ENCODE peak calls at places on chromosomes 3 and 15, in nine cellular contexts. N is tibial nerve, G is lower lobe of right lung, Z is cardiac muscle cell, V is IMR-90, M is lung, S is hepatocyte, K is HCT116, C is kidney. E is an unnamed sample.

GRCh38 chr3:908839-909238 is 184.0 kb upstream of the CNTN6 start:
- DNase-seq in N (no peak), G (no peak), Z (peak), V (no peak), M (no peak), S (peak), K (no peak), C (no peak), E (peak)

GRCh38 chr15:43287254-43287653 is 20.5 kb upstream of the TGM5 start:
- DNase-seq in N (no peak), G (no peak), Z (no peak), V (no peak), M (no peak), S (no peak), K (no peak), C (peak), E (no peak)

GRCh38 chr15:69751147-69751546 is 298.5 kb downstream of the RPLP1 start:
- DNase-seq in N (no peak), G (no peak), Z (no peak), V (no peak), M (no peak), S (no peak), K (no peak), C (no peak), E (no peak)

GRCh38 chr3:194272221-194272620 is 78.9 kb downstream of the CPN2 start:
- DNase-seq in N (no peak), G (peak), Z (no peak), V (no peak), M (no peak), S (no peak), K (no peak), C (no peak), E (no peak)

GRCh38 chr3:184234224-184234623 is 4.8 kb downstream of the VWA5B2 start:
- DNase-seq in N (no peak), G (peak), Z (no peak), V (peak), M (peak), S (peak), K (peak), C (peak), E (peak)

GRCh38 chr3:192033246-192033645 is 572.3 kb downstream of the PYDC2 start:
- DNase-seq in N (no peak), G (no peak), Z (no peak), V (no peak), M (no peak), S (no peak), K (no peak), C (no peak), E (no peak)

GRCh38 chr15:36832792-36833191 is 253.4 kb downstream of the CDIN1 start:
- DNase-seq in N (no peak), G (no peak), Z (no peak), V (peak), M (no peak), S (no peak), K (no peak), C (no peak), E (no peak)

GRCh38 chr3:168984872-168985271 is 678.6 kb downstream of the MECOM start:
- DNase-seq in N (no peak), G (no peak), Z (no peak), V (no peak), M (no peak), S (no peak), K (no peak), C (no peak), E (no peak)

GRCh38 chr15:101091080-101092017 is 160.5 kb downstream of the CHSY1 start:
- DNase-seq in N (peak), G (no peak), Z (no peak), V (peak), M (peak), S (no peak), K (no peak), C (no peak), E (no peak)

GRCh38 chr3:190811775-190812480 is 50.6 kb downstream of the GMNC start:
- DNase-seq in N (no peak), G (no peak), Z (peak), V (peak), M (no peak), S (peak), K (peak), C (no peak), E (peak)

GRCh38 chr3:191236635-191237034 is 37.6 kb downstream of the OSTN start:
- DNase-seq in N (no peak), G (no peak), Z (no peak), V (peak), M (no peak), S (no peak), K (no peak), C (no peak), E (no peak)

GRCh38 chr15:93017521-93017920 is 71.5 kb downstream of the RGMA start:
- DNase-seq in N (no peak), G (no peak), Z (no peak), V (no peak), M (no peak), S (no peak), K (no peak), C (no peak), E (no peak)

GRCh38 chr3:81173514-81173913 is 587.9 kb downstream of the GBE1 start:
- DNase-seq in N (no peak), G (no peak), Z (peak), V (no peak), M (no peak), S (peak), K (no peak), C (no peak), E (no peak)

GRCh38 chr3:164174049-164174448 is 904.2 kb downstream of the SI start:
- DNase-seq in N (no peak), G (no peak), Z (no peak), V (no peak), M (no peak), S (no peak), K (no peak), C (no peak), E (no peak)

GRCh38 chr15:92277776-92278175 is 115.9 kb upstream of the ST8SIA2 start:
- DNase-seq in N (no peak), G (peak), Z (peak), V (no peak), M (peak), S (peak), K (peak), C (no peak), E (peak)

GRCh38 chr15:22979069-22979698 is 984 bp downstream of the CYFIP1 start:
- DNase-seq in N (no peak), G (peak), Z (peak), V (peak), M (peak), S (peak), K (no peak), C (peak), E (peak)

GRCh38 chr15:22980189-22981136 is at the start of gene CYFIP1:
- DNase-seq in N (peak), G (peak), Z (peak), V (peak), M (peak), S (peak), K (peak), C (peak), E (peak)

GRCh38 chr15:22978691-22979068 is 1.5 kb downstream of the CYFIP1 start:
- DNase-seq in N (no peak), G (no peak), Z (no peak), V (no peak), M (no peak), S (no peak), K (no peak), C (no peak), E (no peak)

GRCh38 chr15:22979699-22980188 is 424 bp downstream of the CYFIP1 start:
- DNase-seq in N (no peak), G (no peak), Z (peak), V (peak), M (no peak), S (peak), K (no peak), C (peak), E (no peak)

GRCh38 chr15:22981336-22981840 is 1.2 kb upstream of the CYFIP1 start:
- DNase-seq in N (no peak), G (no peak), Z (no peak), V (no peak), M (no peak), S (no peak), K (no peak), C (no peak), E (no peak)
- H3K27ac ChIP-seq in N (no peak), G (no peak), Z (no peak), V (no peak), M (no peak), S (peak), K (peak), C (no peak), E (no peak)

GRCh38 chr3:133457465-133458067 is 57.7 kb downstream of the BFSP2 start:
- DNase-seq in N (no peak), G (no peak), Z (no peak), V (no peak), M (no peak), S (no peak), K (peak), C (no peak), E (no peak)
- H3K4me3 ChIP-seq in N (no peak), G (no peak), Z (no peak), V (no peak), M (no peak), S (no peak), K (no peak), C (no peak), E (no peak)

GRCh38 chr15:30043211-30043655 is 39.5 kb upstream of the GOLGA8J start:
- DNase-seq in N (no peak), G (no peak), Z (no peak), V (peak), M (no peak), S (no peak), K (no peak), C (no peak), E (no peak)
- TF ChIP-seq CTCF in N (peak), G (peak), Z (peak), V (peak), M (peak), S (peak), K (peak), C (peak), E (no peak)

DNA sequence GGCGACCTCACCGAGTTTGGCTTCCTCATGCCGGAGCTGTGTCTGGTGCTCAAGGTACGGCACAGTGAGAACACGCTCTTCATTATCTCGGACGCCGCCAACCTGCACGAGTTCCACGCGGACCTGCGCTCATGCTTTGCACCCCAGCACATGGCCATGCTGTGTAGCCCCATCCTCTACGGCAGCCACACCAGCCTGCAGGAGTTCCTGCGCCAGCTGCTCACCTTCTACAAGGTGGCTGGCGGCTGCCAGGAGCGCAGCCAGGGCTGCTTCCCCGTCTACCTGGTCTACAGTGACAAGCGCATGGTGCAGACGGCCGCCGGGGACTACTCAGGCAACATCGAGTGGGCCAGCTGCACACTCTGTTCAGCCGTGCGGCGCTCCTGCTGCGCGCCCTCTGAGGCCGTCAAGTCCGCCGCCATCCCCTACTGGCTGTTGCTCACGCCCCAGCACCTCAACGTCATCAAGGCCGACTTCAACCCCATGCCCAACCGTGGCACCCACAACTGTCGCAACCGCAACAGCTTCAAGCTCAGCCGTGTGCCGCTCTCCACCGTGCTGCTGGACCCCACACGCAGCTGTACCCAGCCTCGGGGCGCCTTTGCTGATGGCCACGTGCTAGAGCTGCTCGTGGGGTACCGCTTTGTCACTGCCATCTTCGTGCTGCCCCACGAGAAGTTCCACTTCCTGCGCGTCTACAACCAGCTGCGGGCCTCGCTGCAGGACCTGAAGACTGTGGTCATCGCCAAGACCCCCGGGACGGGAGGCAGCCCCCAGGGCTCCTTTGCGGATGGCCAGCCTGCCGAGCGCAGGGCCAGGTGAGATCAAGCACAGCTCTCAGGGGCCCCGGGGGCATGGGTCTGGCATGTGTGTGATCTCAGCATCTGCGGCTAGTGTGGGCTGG is 7.1 kb upstream of the STAB1 start:
- DNase-seq in N (no peak), G (no peak), Z (no peak), V (no peak), M (no peak), S (no peak), K (no peak), C (no peak), E (no peak)
- H3K27ac ChIP-seq in N (no peak), G (no peak), Z (no peak), V (no peak), M (no peak), S (no peak), K (no peak), C (no peak), E (no peak)

DNA sequence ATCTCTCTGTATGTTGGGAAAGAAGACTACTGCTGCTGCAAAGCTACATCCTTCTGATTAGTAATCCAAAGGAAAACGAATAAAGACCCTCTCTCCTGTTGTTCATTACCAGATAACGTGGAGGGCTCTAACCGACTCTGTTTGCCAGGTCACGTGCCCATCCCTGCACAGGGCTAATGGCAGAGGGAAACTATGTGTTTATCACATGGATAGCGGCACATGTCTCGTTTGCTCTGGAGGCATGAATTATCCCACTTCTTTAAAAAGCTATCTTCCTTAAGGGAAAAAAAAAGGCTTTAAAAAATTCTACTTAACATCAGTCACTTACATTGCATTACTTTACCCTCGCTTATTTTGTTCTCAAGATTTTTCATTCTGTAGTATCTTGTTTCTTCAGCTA is 32.9 kb upstream of the APEH start:
- DNase-seq in N (no peak), G (no peak), Z (no peak), V (no peak), M (no peak), S (no peak), K (no peak), C (no peak), E (no peak)
- H3K4me3 ChIP-seq in N (no peak), G (no peak), Z (no peak), V (no peak), M (no peak), S (no peak), K (no peak), C (no peak), E (no peak)

GRCh38 chr15:29014493-29014892 is 128.7 kb downstream of the APBA2 start:
- DNase-seq in N (no peak), G (no peak), Z (no peak), V (no peak), M (no peak), S (no peak), K (no peak), C (no peak), E (no peak)

GRCh38 chr15:29018983-29019875 is 133.5 kb downstream of the APBA2 start:
- DNase-seq in N (no peak), G (no peak), Z (no peak), V (no peak), M (no peak), S (no peak), K (no peak), C (no peak), E (no peak)

GRCh38 chr15:29021901-29022300 is 136.1 kb downstream of the APBA2 start:
- DNase-seq in N (no peak), G (no peak), Z (no peak), V (peak), M (no peak), S (no peak), K (no peak), C (no peak), E (no peak)

GRCh38 chr15:29018406-29018805 is 132.6 kb downstream of the APBA2 start:
- DNase-seq in N (no peak), G (no peak), Z (no peak), V (no peak), M (no peak), S (no peak), K (no peak), C (no peak), E (peak)
- TF ChIP-seq CTCF in N (no peak), G (no peak), Z (no peak), V (no peak), M (no peak), S (no peak), K (no peak), C (no peak), E (peak)

GRCh38 chr3:54986294-54986693 is 58.4 kb upstream of the LRTM1 start:
- DNase-seq in N (no peak), G (no peak), Z (no peak), V (no peak), M (no peak), S (no peak), K (no peak), C (no peak), E (no peak)

GRCh38 chr3:54988302-54989022 is 60.6 kb upstream of the LRTM1 start:
- DNase-seq in N (peak), G (no peak), Z (peak), V (peak), M (no peak), S (peak), K (no peak), C (no peak), E (no peak)

GRCh38 chr3:54987719-54988118 is 59.9 kb upstream of the LRTM1 start:
- DNase-seq in N (no peak), G (no peak), Z (no peak), V (no peak), M (no peak), S (no peak), K (no peak), C (no peak), E (no peak)

GRCh38 chr3:54994026-54994626 is 66.3 kb upstream of the LRTM1 start:
- DNase-seq in N (no peak), G (no peak), Z (peak), V (no peak), M (no peak), S (no peak), K (no peak), C (no peak), E (no peak)

DNA sequence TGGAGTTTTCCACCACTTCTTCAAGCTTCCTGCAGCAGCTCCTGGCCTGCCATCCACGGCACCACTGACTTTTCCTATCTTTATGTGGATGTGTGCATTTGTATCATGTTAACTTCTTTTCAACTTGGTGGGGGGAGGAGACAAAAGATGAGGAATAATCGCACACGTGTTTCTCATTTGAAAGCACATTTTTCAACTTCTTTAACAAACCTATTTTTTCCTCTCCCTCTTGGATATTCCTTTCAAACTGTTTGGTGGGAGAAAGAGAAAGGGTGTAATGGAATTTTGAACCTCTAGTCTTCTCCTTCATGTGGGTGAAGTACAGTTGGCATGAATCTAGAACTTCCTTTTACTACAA is 61.1 kb upstream of the LRTM1 start:
- DNase-seq in N (no peak), G (no peak), Z (no peak), V (no peak), M (no peak), S (no peak), K (no peak), C (no peak), E (no peak)
- H3K27ac ChIP-seq in N (no peak), G (no peak), Z (peak), V (peak), M (no peak), S (peak), K (no peak), C (no peak), E (no peak)

DNA sequence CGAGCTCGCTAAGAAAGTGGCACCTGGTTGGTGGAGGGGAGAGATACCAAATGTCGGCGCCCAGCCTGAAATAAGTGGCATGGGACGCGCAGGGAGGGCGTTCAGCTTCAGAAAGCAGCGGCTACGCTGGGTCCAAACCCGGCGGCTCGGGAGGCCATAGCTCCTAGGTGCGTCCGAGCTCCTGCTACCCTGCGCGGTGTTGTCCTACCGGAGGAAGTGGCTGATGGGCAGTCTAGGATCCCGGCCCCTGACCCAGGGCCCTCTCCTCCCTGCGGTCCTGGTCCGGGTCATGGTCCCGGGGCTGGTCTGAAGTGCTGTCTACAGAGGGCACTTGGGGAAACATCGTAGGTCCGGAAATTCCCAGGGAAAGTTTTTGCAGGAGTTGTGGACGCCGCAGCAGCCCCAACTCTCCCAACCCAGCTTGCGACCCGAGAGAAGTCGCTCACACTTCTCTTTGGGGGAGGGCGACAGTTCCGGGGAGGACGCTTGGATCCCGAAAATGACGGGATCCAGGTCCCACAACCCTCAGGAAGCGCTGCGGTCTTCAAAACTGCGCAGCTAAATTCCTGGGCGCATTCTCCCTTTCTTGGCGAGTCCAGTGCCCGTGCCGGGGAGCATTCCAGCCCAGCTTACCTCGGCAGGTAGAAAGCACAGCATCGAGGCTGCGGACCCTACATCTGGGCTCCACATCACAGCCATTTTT is 9.1 kb upstream of the FOXB1 start:
- DNase-seq in N (no peak), G (no peak), Z (peak), V (no peak), M (no peak), S (no peak), K (no peak), C (no peak), E (no peak)
- H3K4me3 ChIP-seq in N (no peak), G (no peak), Z (peak), V (no peak), M (no peak), S (no peak), K (no peak), C (no peak), E (peak)

DNA sequence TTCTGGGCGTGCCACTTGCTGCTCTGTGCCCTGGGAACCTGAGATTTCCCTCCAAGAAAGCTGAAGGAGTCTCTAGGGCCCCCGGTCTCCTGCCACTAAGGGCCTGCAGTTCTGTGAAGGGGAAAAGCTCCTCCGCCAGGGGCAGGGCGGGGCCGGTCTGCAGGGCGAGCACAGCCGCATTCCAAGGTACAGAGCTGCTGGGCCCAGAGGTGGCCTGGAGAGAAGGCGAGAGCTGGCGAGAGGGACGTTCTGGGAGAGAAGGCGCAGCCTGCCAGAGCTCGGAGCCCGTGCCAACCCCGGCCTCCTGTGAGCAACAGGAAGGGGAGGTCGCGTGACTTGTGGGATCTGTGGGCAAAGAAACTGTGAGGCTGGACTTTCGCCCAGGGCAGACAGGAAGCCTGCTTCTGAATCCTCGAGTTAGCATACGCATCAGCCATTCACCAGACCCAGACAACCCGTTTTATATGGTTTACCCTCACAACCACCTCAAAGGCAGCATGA is 500.4 kb downstream of the SHQ1 start:
- DNase-seq in N (peak), G (peak), Z (peak), V (no peak), M (peak), S (peak), K (no peak), C (peak), E (no peak)
- TF ChIP-seq CTCF in N (no peak), G (no peak), Z (no peak), V (no peak), M (no peak), S (no peak), K (no peak), C (no peak), E (no peak)

DNA sequence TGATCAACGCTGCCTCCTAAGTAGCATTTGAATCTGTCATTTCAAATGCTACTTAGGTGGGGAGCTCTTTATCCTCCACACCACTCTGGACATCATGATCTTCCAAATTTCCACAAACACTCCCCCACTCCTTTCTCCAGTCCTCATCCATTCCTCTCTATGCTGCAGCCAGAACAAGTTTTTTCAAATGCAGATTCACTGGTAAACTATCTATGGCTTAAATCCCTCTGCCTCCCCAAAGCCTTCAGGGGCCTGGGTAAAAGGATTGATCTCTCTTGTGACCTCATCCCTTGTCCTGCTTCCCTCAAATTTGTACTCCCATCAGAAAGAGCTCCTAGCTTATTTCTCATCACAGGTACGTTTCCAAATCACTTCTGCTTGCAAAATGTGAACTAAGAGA is 1.3 kb upstream of the AEN start:
- DNase-seq in N (no peak), G (no peak), Z (no peak), V (no peak), M (no peak), S (no peak), K (no peak), C (no peak), E (no peak)
- H3K27ac ChIP-seq in N (no peak), G (no peak), Z (no peak), V (no peak), M (no peak), S (no peak), K (no peak), C (no peak), E (peak)